ENCODE peak calls at places on chromosomes 7 and 10, in six cellular contexts. S is CD8-positive, alpha-beta memory T cell; N is pancreas; M is prostate gland; Q is ovary; D is CD4-positive, CD25-positive, alpha-beta regulatory T cell. C is an unnamed sample. For H3K27me3 and H3K4me1, the result is how much of the 10 kb centered on the place peaks cover.

GRCh38 chr10:30056767-30057355 is 2.5 kb downstream of the JCAD start:
- DNase-seq in S (no peak), N (no peak), M (no peak), Q (no peak), D (no peak), C (no peak)

GRCh38 chr7:150586068-150586777 is 19.0 kb downstream of the GIMAP4 start:
- DNase-seq in S (no peak), N (no peak), M (no peak), Q (no peak), D (no peak), C (no peak)

GRCh38 chr10:1156616-1156886 is 100.4 kb downstream of the WDR37 start:
- DNase-seq in S (no peak), N (no peak), M (no peak), Q (no peak), D (no peak), C (no peak)

GRCh38 chr7:159020987-159021386 is 123.7 kb downstream of the VIPR2 start:
- DNase-seq in S (no peak), N (no peak), M (no peak), Q (no peak), D (no peak), C (no peak)

GRCh38 chr7:22189741-22190140 is 167.2 kb downstream of the RAPGEF5 start:
- DNase-seq in S (no peak), N (no peak), M (no peak), Q (no peak), D (no peak), C (no peak)

GRCh38 chr10:56679578-56679977 is 318.5 kb upstream of the ZWINT start:
- DNase-seq in S (no peak), N (no peak), M (no peak), Q (no peak), D (no peak), C (no peak)

GRCh38 chr10:13528875-13529713 is at the start of gene BEND7:
- DNase-seq in S (no peak), N (peak), M (no peak), Q (peak), D (no peak), C (peak)

GRCh38 chr10:44385726-44386438 is 985 bp upstream of the CXCL12 start:
- DNase-seq in S (no peak), N (peak), M (no peak), Q (no peak), D (no peak), C (no peak)

GRCh38 chr7:23168111-23168885 is 13.6 kb upstream of the NUP42 start:
- DNase-seq in S (no peak), N (no peak), M (no peak), Q (no peak), D (no peak), C (no peak)

GRCh38 chr7:70833726-70834125 is 298.2 kb upstream of the GALNT17 start:
- DNase-seq in S (no peak), N (no peak), M (no peak), Q (no peak), D (no peak), C (no peak)

GRCh38 chr10:100502926-100503480 is 16.7 kb downstream of the SEC31B start:
- DNase-seq in S (no peak), N (no peak), M (no peak), Q (no peak), D (no peak), C (no peak)

GRCh38 chr7:88253640-88254039 is 33.8 kb upstream of the SRI start:
- DNase-seq in S (no peak), N (no peak), M (no peak), Q (no peak), D (no peak), C (no peak)

GRCh38 chr10:60732240-60733188 is 45.8 kb upstream of the CDK1 start:
- DNase-seq in S (peak), N (no peak), M (peak), Q (peak), D (no peak), C (peak)
- H3K27me3 ChIP-seq in S (under half), N (under half), M (under half), Q (under half), D (under half), C (under half)

GRCh38 chr10:16437540-16437894 is 707 bp downstream of the PTER start:
- DNase-seq in S (no peak), N (no peak), M (no peak), Q (no peak), D (no peak), C (no peak)

GRCh38 chr10:16442914-16443313 is 6.1 kb downstream of the PTER start:
- DNase-seq in S (no peak), N (no peak), M (no peak), Q (no peak), D (no peak), C (no peak)

GRCh38 chr10:16439294-16439693 is 2.5 kb downstream of the PTER start:
- DNase-seq in S (no peak), N (no peak), M (no peak), Q (no peak), D (no peak), C (no peak)

GRCh38 chr10:16440396-16441105 is 3.7 kb downstream of the PTER start:
- DNase-seq in S (no peak), N (no peak), M (peak), Q (no peak), D (no peak), C (no peak)

DNA sequence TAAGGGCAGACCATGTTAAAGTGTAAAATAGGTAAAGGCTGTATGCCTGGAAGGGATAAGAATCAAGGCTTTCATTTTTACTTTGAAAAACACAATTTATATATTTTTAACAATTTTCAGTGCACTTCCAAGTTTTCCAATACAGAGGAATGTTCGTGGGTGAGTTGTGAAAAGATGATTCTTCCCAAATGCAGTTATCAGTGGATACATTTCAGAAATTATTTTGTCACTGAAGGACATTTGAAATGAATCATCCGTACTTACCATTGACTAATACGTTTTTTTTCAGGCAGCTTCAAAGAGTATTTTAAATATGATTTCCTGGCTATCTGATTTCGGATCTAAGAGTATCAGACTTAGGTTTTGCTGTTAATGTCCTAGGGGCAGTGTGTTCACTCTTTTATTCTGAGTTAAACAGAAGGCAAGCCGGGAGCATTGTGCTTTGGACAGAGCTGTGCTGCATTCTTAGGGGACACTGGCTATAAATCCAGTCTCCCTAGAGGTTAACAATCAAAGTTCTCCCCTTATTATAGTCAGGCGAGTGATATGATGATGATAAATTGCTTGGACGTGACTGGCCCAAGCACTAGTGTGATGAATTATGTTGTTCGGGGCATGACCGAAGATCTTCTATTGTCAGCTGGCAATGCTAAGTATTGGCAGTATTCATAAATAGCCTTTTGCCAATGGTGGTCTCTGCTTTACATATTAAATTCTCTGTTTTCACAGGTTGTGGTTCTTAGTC is 4.5 kb downstream of the PTER start:
- DNase-seq in S (no peak), N (no peak), M (no peak), Q (no peak), D (no peak), C (no peak)
- H3K4me1 ChIP-seq in S (under half), N (under half), M (under half), Q (under half), D (half or more), C (under half)

GRCh38 chr7:148704189-148704588 is 5.5 kb downstream of the CUL1 start:
- DNase-seq in S (no peak), N (no peak), M (no peak), Q (no peak), D (no peak), C (no peak)
- H3K27me3 ChIP-seq in S (under half), N (under half), M (under half), Q (under half), D (under half), C (under half)

GRCh38 chr10:113036636-113037035 is 86.6 kb downstream of the TCF7L2 start:
- DNase-seq in S (no peak), N (no peak), M (no peak), Q (no peak), D (no peak), C (no peak)

GRCh38 chr10:113037222-113037621 is 87.2 kb downstream of the TCF7L2 start:
- DNase-seq in S (no peak), N (no peak), M (no peak), Q (no peak), D (no peak), C (no peak)

GRCh38 chr10:113031147-113031546 is 81.1 kb downstream of the TCF7L2 start:
- DNase-seq in S (no peak), N (no peak), M (no peak), Q (no peak), D (no peak), C (no peak)

GRCh38 chr10:113035724-113036312 is 85.8 kb downstream of the TCF7L2 start:
- DNase-seq in S (no peak), N (no peak), M (no peak), Q (no peak), D (no peak), C (no peak)

GRCh38 chr10:113034008-113034407 is 84.0 kb downstream of the TCF7L2 start:
- DNase-seq in S (no peak), N (no peak), M (no peak), Q (no peak), D (no peak), C (no peak)
- H3K4me1 ChIP-seq in S (under half), N (under half), M (under half), Q (under half), D (under half), C (under half)

DNA sequence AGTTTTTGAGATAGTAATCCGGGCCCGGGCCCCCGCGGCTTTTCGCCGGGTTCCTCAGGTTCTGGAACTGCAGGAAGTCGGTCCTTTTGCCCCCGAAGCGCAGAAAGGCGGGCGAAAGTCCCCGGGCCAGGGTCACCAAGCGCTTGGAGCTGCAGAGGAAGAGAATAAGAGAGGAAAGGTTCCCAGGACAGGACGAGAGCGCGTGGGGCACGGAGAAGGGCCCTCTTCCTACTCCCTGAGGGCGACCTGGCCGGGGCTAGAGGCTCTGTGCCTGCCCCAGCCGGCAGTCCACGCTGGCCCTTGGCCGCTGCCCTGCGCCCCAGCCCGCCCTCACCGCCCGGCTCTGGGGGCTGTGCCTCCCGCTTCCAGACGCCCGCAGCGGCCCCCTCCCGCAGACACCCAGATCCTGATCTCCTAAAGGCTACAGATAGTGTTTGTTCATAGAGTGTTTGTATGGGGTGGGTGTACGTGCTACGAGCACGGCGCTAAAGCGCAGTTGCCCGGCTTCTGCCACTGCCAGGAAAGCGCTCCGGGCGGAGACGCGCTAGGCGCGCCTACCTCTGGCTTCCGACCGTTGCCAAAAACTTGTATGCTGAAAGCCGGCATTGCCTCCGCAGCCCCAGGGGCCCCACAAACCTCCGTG is 3.2 kb downstream of the HPSE2 start:
- DNase-seq in S (no peak), N (peak), M (no peak), Q (no peak), D (no peak), C (no peak)
- H3K27me3 ChIP-seq in S (under half), N (under half), M (under half), Q (under half), D (half or more), C (under half)

GRCh38 chr10:124739119-124739921 is 4.9 kb downstream of the FAM53B start:
- DNase-seq in S (no peak), N (no peak), M (no peak), Q (no peak), D (no peak), C (no peak)
- H3K4me1 ChIP-seq in S (half or more), N (under half), M (under half), Q (half or more), D (half or more), C (under half)

DNA sequence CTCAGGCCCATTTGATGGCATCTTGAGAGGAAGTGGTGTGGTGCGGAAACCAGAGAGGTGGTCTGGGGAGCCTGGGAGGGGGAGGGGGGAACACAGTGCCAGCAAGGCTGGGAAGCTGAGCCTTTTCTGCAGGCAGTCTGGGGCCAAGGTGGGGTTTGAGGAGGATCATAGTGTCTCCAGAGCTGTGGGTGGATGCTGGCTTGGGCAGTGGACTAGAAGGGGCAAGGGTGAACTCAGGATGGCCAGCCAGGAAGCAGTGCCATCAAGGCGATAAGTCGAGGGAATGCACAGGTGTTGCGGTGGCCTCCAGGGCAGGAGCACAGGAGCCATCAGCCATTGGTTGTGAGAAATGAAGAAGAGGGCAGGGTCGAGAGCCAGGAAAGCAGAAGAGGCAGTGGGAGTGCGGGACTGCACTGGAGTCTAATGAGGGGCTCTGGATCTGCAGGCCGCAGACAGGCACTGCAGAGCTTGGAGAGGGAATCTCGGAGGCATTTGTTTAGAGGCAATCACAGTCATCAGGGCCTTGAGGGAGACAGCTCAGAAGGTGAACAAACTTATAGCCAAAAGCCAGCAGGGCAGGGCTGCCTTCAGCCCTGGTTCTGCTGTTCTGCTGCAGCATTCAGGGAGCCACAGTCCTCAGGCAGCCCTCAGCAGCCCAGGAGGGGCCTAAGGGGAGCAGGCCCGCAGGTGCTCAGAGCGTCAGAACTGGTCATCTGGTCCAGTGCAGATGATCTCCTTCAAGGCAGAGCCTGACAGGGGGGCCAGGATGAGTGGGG is 85.0 kb downstream of the ARHGAP22 start:
- DNase-seq in S (no peak), N (no peak), M (no peak), Q (no peak), D (no peak), C (no peak)
- H3K27me3 ChIP-seq in S (under half), N (under half), M (under half), Q (under half), D (under half), C (under half)

C was measured in right cardiac atrium.